ENCODE peak calls at places on chromosomes 12 and 14, in eight cellular contexts. V is G401; U is NCI-H345; E is NB4; F is Caco-2; K is activated naive CD4-positive, alpha-beta T cell; B is body of pancreas; L is Ammon's horn. N is an unnamed sample.

GRCh38 chr12:14960548-14961465 is 594 bp downstream of the ARHGDIB start:
- DNase-seq in E (peak), K (peak), U (no peak), F (no peak), B (no peak), L (peak), V (no peak), N (no peak)

GRCh38 chr12:78929075-78929418 is 64.5 kb downstream of the SYT1 start:
- DNase-seq in U (no peak), L (no peak), V (no peak), F (no peak), B (no peak), K (no peak), E (no peak), N (no peak)

GRCh38 chr12:56261503-56262230 is 3.5 kb upstream of the ANKRD52 start:
- DNase-seq in E (no peak), U (no peak), B (no peak), F (peak), K (no peak), V (no peak), L (no peak), N (no peak)

GRCh38 chr12:74370608-74371216 is 166.9 kb upstream of the ATXN7L3B start:
- DNase-seq in L (no peak), U (no peak), V (no peak), B (no peak), K (no peak), E (no peak), F (no peak), N (no peak)

GRCh38 chr14:99541211-99541610 is 60.0 kb downstream of the CCNK start:
- DNase-seq in F (no peak), E (no peak), B (no peak), L (no peak), K (no peak), U (no peak), V (no peak), N (no peak)

GRCh38 chr12:102051431-102051965 is 10.3 kb downstream of the WASHC3 start:
- DNase-seq in B (no peak), V (no peak), E (no peak), F (no peak), L (no peak), U (no peak), K (no peak), N (no peak)

GRCh38 chr12:3129301-3130052 is 52.3 kb downstream of the TSPAN9 start:
- DNase-seq in E (peak), L (no peak), U (no peak), F (no peak), B (no peak), V (no peak), K (no peak), N (no peak)

GRCh38 chr12:24947541-24948451 is 1.1 kb downstream of the BCAT1 start:
- DNase-seq in V (no peak), U (no peak), F (no peak), K (no peak), E (peak), L (no peak), B (no peak), N (no peak)

GRCh38 chr12:75979181-75979580 is 52.4 kb downstream of the PHLDA1 start:
- DNase-seq in K (no peak), B (no peak), F (no peak), E (peak), U (no peak), V (no peak), L (no peak), N (no peak)

GRCh38 chr14:101476931-101477553 is 84.3 kb upstream of the DIO3 start:
- DNase-seq in U (peak), F (peak), K (no peak), L (no peak), B (peak), E (peak), V (no peak), N (peak)

GRCh38 chr14:89617471-89618291 is 200.6 kb upstream of the FOXN3 start:
- DNase-seq in U (peak), K (no peak), E (no peak), V (peak), L (peak), F (no peak), B (peak), N (peak)

GRCh38 chr12:19088576-19088975 is 41.0 kb upstream of the PLEKHA5 start:
- DNase-seq in V (no peak), L (no peak), K (no peak), F (no peak), B (no peak), E (no peak), U (no peak), N (no peak)